ENCODE peak calls at places on chromosome 2, in eight cellular contexts. D is stimulated activated CD8-positive, alpha-beta memory T cell treated with anti-CD3 and anti-CD28 coated beads, Interleukin-15, amount 100 ng/mL, for 1 hour; V is T1000; Z is psoas muscle; L is NCI-H345; Y is SHP77 treated with DMSO at 0.1 percent for 48 hours; G is astrocyte of the spinal cord; Q is renal cortical epithelial cell. N is an unnamed sample.

GRCh38 chr2:69677914-69678313 is 34.4 kb upstream of the AAK1 start:
- DNase-seq in D (no peak), V (no peak), Z (no peak), L (no peak), Y (no peak), G (no peak), Q (no peak), N (no peak)

GRCh38 chr2:3324404-3325281 is 53.0 kb downstream of the EIPR1 start:
- DNase-seq in D (no peak), V (no peak), Z (no peak), L (no peak), Y (no peak), G (no peak), Q (no peak), N (no peak)

GRCh38 chr2:40256649-40257048 is 195.2 kb downstream of the SLC8A1 start:
- DNase-seq in D (no peak), V (no peak), Z (no peak), L (no peak), Y (no peak), G (no peak), Q (no peak), N (peak)

GRCh38 chr2:135183822-135184221 is 131.7 kb downstream of the RAB3GAP1 start:
- DNase-seq in D (no peak), V (no peak), Z (no peak), L (no peak), Y (no peak), G (no peak), Q (no peak), N (no peak)

GRCh38 chr2:174607989-174608865 is 10.6 kb upstream of the WIPF1 start:
- DNase-seq in D (no peak), V (no peak), Z (no peak), L (no peak), Y (no peak), G (no peak), Q (no peak), N (no peak)

GRCh38 chr2:194714541-194714940 is 942.5 kb upstream of the SLC39A10 start:
- DNase-seq in D (no peak), V (no peak), Z (no peak), L (no peak), Y (no peak), G (no peak), Q (no peak), N (no peak)

GRCh38 chr2:206915136-206915535 is 24.2 kb upstream of the CPO start:
- DNase-seq in D (no peak), V (no peak), Z (no peak), L (no peak), Y (no peak), G (peak), Q (peak), N (peak)

GRCh38 chr2:231611273-231612198 is 18.9 kb downstream of the TEX44 start:
- DNase-seq in D (no peak), V (peak), Z (no peak), L (no peak), Y (peak), G (no peak), Q (peak), N (peak)

GRCh38 chr2:18369750-18370149 is 190.7 kb downstream of the RDH14 start:
- DNase-seq in D (no peak), V (no peak), Z (no peak), L (no peak), Y (no peak), G (peak), Q (no peak), N (peak)

GRCh38 chr2:155546715-155547555 is 785.6 kb downstream of the NR4A2 start:
- DNase-seq in D (no peak), V (no peak), Z (no peak), L (no peak), Y (no peak), G (peak), Q (peak), N (peak)

GRCh38 chr2:237144516-237144915 is 58.8 kb downstream of the COPS8 start:
- DNase-seq in D (no peak), V (no peak), Z (no peak), L (no peak), Y (no peak), G (no peak), Q (no peak), N (no peak)

GRCh38 chr2:12612646-12613045 is 104.1 kb upstream of the TRIB2 start:
- DNase-seq in D (no peak), V (no peak), Z (no peak), L (no peak), Y (no peak), G (no peak), Q (no peak), N (no peak)

GRCh38 chr2:170145675-170146432 is 32.1 kb upstream of the MYO3B start:
- DNase-seq in D (no peak), V (no peak), Z (no peak), L (no peak), Y (no peak), G (no peak), Q (no peak), N (no peak)

GRCh38 chr2:84965192-84965516 is 5.8 kb upstream of the KCMF1 start:
- DNase-seq in D (no peak), V (no peak), Z (no peak), L (no peak), Y (no peak), G (no peak), Q (no peak), N (peak)

GRCh38 chr2:72271276-72271614 is 123.6 kb upstream of the CYP26B1 start:
- DNase-seq in D (no peak), V (no peak), Z (no peak), L (no peak), Y (no peak), G (no peak), Q (no peak), N (no peak)

GRCh38 chr2:43005211-43005974 is 213.0 kb upstream of the HAAO start:
- DNase-seq in D (no peak), V (no peak), Z (no peak), L (no peak), Y (no peak), G (no peak), Q (peak), N (no peak)

GRCh38 chr2:9243357-9243756 is 36.7 kb downstream of the ASAP2 start:
- DNase-seq in D (no peak), V (no peak), Z (no peak), L (no peak), Y (no peak), G (no peak), Q (no peak), N (no peak)

GRCh38 chr2:226798422-226799210 is 1.0 kb downstream of the IRS1 start:
- DNase-seq in D (no peak), V (no peak), Z (peak), L (no peak), Y (peak), G (peak), Q (peak), N (peak)

GRCh38 chr2:15313657-15314056 is 247.5 kb downstream of the NBAS start:
- DNase-seq in D (no peak), V (no peak), Z (no peak), L (no peak), Y (no peak), G (peak), Q (peak), N (peak)

GRCh38 chr2:86284401-86284841 is 53.0 kb downstream of the REEP1 start:
- DNase-seq in D (no peak), V (no peak), Z (peak), L (no peak), Y (no peak), G (no peak), Q (peak), N (no peak)

GRCh38 chr2:219644801-219645480 is 17.5 kb downstream of the SLC4A3 start:
- DNase-seq in D (no peak), V (no peak), Z (peak), L (no peak), Y (no peak), G (no peak), Q (no peak), N (peak)

GRCh38 chr2:25298776-25299431 is 42.8 kb downstream of the DNMT3A start:
- DNase-seq in D (no peak), V (no peak), Z (no peak), L (no peak), Y (no peak), G (no peak), Q (no peak), N (no peak)

GRCh38 chr2:6069354-6069753 is 377.2 kb downstream of the SOX11 start:
- DNase-seq in D (no peak), V (no peak), Z (no peak), L (peak), Y (peak), G (peak), Q (no peak), N (no peak)

GRCh38 chr2:226435146-226435545 is 364.5 kb downstream of the IRS1 start:
- DNase-seq in D (no peak), V (no peak), Z (no peak), L (no peak), Y (no peak), G (no peak), Q (peak), N (no peak)

GRCh38 chr2:214019229-214019972 is 391.5 kb upstream of the VWC2L start:
- DNase-seq in D (no peak), V (peak), Z (peak), L (no peak), Y (no peak), G (peak), Q (peak), N (peak)

N was measured in RPMI7951.